ENCODE peak calls at places on chromosomes 5 and 9, in seven cellular contexts. K, A, H, Y, W, R and V are unnamed samples.

GRCh38 chr9:8644571-8644970 is 845.0 kb upstream of the DMAC1 start:
- DNase-seq in K (no peak), A (no peak), H (no peak), Y (no peak), W (no peak), R (no peak), V (no peak)

GRCh38 chr9:80619356-80619755 is 1047.6 kb downstream of the TLE4 start:
- DNase-seq in K (no peak), A (no peak), H (no peak), Y (no peak), W (no peak), R (no peak), V (no peak)

GRCh38 chr5:34923694-34924461 is 5.5 kb upstream of the DNAJC21 start:
- DNase-seq in K (peak), A (no peak), H (no peak), Y (no peak), W (peak), R (no peak), V (no peak)

GRCh38 chr5:82150562-82150961 is 127.6 kb downstream of the RPS23 start:
- DNase-seq in K (no peak), A (no peak), H (no peak), Y (peak), W (no peak), R (no peak), V (peak)

GRCh38 chr5:134091626-134092121 is 22.8 kb upstream of the TCF7 start:
- DNase-seq in K (no peak), A (peak), H (no peak), Y (no peak), W (no peak), R (no peak), V (no peak)

GRCh38 chr9:134759913-134760312 is 118.3 kb downstream of the COL5A1 start:
- DNase-seq in K (no peak), A (no peak), H (no peak), Y (no peak), W (no peak), R (no peak), V (no peak)

GRCh38 chr9:87607859-87608258 is 110.2 kb downstream of the DAPK1 start:
- DNase-seq in K (peak), A (no peak), H (no peak), Y (no peak), W (no peak), R (no peak), V (no peak)

GRCh38 chr5:132180134-132180745 is 47.4 kb downstream of the P4HA2 start:
- DNase-seq in K (peak), A (no peak), H (no peak), Y (no peak), W (peak), R (no peak), V (no peak)

GRCh38 chr5:113274836-113275414 is 159.9 kb downstream of the TSSK1B start:
- DNase-seq in K (peak), A (no peak), H (no peak), Y (no peak), W (no peak), R (no peak), V (peak)

GRCh38 chr9:38024036-38024681 is 44.9 kb downstream of the SHB start:
- DNase-seq in K (no peak), A (no peak), H (no peak), Y (peak), W (no peak), R (no peak), V (no peak)

GRCh38 chr5:146813748-146814147 is 64.8 kb downstream of the PPP2R2B start:
- DNase-seq in K (no peak), A (no peak), H (no peak), Y (no peak), W (no peak), R (no peak), V (no peak)

GRCh38 chr9:124313940-124314339 is 56.2 kb downstream of the NEK6 start:
- DNase-seq in K (no peak), A (no peak), H (no peak), Y (no peak), W (no peak), R (no peak), V (no peak)

GRCh38 chr9:83754383-83754977 is 46.7 kb upstream of the UBQLN1 start:
- DNase-seq in K (no peak), A (no peak), H (no peak), Y (no peak), W (no peak), R (no peak), V (no peak)

GRCh38 chr9:116713266-116713665 is 26.2 kb downstream of the TRIM32 start:
- DNase-seq in K (no peak), A (no peak), H (no peak), Y (no peak), W (no peak), R (no peak), V (no peak)

GRCh38 chr5:34509392-34509791 is 146.7 kb upstream of the RAI14 start:
- DNase-seq in K (no peak), A (no peak), H (no peak), Y (no peak), W (no peak), R (no peak), V (no peak)

GRCh38 chr5:173823274-173823644 is 64.9 kb upstream of the CPEB4 start:
- DNase-seq in K (no peak), A (no peak), H (no peak), Y (no peak), W (no peak), R (no peak), V (no peak)

GRCh38 chr5:126917918-126918623 is 112.3 kb downstream of the MARCHF3 start:
- DNase-seq in K (peak), A (no peak), H (no peak), Y (no peak), W (no peak), R (no peak), V (no peak)

GRCh38 chr5:134271059-134271458 is 45.2 kb upstream of the PPP2CA start:
- DNase-seq in K (no peak), A (no peak), H (no peak), Y (no peak), W (no peak), R (peak), V (no peak)

GRCh38 chr9:95030344-95030743 is 287.2 kb downstream of the FANCC start:
- DNase-seq in K (no peak), A (no peak), H (no peak), Y (no peak), W (no peak), R (no peak), V (no peak)

GRCh38 chr9:81625969-81626368 is 63.4 kb downstream of the TLE1 start:
- DNase-seq in K (no peak), A (no peak), H (no peak), Y (no peak), W (no peak), R (no peak), V (no peak)

GRCh38 chr9:72996684-72997314 is 43.9 kb upstream of the ALDH1A1 start:
- DNase-seq in K (no peak), A (no peak), H (no peak), Y (no peak), W (no peak), R (no peak), V (no peak)

GRCh38 chr9:86329649-86330048 is 24.6 kb downstream of the TUT7 start:
- DNase-seq in K (no peak), A (no peak), H (no peak), Y (no peak), W (no peak), R (no peak), V (no peak)

GRCh38 chr9:34522091-34522887 is 501 bp downstream of the ENHO start:
- DNase-seq in K (no peak), A (no peak), H (no peak), Y (no peak), W (no peak), R (no peak), V (no peak)

GRCh38 chr9:37604296-37604695 is 11.9 kb upstream of the TOMM5 start:
- DNase-seq in K (no peak), A (no peak), H (no peak), Y (no peak), W (no peak), R (no peak), V (no peak)

GRCh38 chr5:175557778-175558177 is 79.4 kb downstream of the SFXN1 start:
- DNase-seq in K (no peak), A (no peak), H (no peak), Y (no peak), W (no peak), R (no peak), V (no peak)

GRCh38 chr9:88998911-88999310 is 7.6 kb downstream of the S1PR3 start:
- DNase-seq in K (peak), A (peak), H (no peak), Y (peak), W (no peak), R (no peak), V (no peak)
- H3K27ac ChIP-seq in K (no peak), A (peak), H (no peak), Y (no peak), W (no peak), R (peak), V (no peak)

DNA sequence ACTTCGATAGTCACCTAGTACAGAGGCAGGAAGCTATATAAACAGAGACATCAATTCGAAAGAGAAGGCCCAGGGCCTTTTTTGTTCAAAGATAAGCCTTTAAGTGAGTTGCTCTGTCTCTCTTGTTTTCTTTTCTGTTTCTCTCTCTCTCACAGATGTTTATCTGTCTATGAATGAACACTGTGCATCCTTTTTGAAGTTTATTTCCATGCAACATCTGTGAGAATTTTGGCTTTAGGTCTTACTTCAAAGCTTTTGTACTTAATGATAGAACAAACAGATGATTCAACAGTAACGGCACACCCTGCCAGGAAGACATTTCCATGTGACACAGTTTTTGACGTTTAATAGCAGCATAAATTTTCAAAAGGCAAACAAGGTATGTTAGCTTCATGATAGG is 1413.1 kb upstream of the CDH6 start:
- DNase-seq in K (no peak), A (no peak), H (no peak), Y (no peak), W (no peak), R (no peak), V (no peak)
- H3K27ac ChIP-seq in K (no peak), A (no peak), H (no peak), Y (no peak), W (no peak), R (no peak), V (no peak)

GRCh38 chr5:19777363-19777762 is 210.6 kb downstream of the CDH18 start:
- DNase-seq in K (no peak), A (no peak), H (no peak), Y (no peak), W (no peak), R (no peak), V (no peak)
- H3K27ac ChIP-seq in K (no peak), A (no peak), H (no peak), Y (no peak), W (no peak), R (no peak), V (no peak)

GRCh38 chr5:55986931-55987330 is 7.8 kb downstream of the IL6ST start:
- DNase-seq in K (no peak), A (no peak), H (no peak), Y (no peak), W (no peak), R (no peak), V (no peak)
- H3K27ac ChIP-seq in K (no peak), A (no peak), H (no peak), Y (no peak), W (no peak), R (no peak), V (no peak)

DNA sequence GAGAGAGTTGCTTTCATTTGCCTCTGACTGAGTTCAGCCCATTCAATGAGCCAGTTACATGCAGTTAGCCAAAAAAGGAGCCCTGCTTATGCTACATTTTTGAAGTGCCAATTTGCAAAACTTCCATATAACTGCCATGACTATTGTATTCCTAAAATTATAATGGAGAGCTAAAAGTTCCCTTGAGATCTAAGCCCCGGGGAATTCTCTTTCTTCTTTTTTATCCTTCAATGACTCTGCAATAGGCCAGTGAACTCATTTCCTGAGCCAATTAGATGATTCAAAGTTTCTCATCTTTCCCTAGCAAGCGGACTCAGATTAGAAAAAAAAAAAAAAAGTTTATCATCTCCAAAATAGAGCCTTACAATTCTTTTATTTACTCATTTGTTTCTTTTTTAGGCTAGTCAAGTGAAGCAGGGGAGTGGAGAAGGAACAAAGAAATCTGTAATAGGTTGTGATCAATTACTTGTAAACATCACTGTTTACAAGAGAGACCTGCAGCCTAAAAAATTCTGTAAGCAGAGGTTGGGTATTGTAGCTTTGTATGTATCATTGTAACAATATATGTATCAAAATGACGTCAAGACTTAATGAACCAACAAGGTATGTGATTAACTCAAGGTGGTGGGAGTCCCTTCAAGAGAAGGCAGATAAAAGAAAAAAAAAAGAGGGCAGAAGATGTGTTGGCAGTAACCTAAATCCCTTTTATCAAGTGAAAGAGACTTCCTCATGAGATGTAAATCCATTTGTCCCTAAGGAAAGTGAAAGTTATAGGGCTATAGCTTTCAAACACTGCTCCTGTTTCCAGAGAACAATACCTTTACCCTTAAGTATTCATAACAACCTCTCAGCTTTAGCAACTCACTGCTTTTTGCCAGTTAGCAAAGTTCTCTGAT is 48.7 kb upstream of the HOMER1 start:
- DNase-seq in K (no peak), A (no peak), H (no peak), Y (no peak), W (no peak), R (no peak), V (no peak)
- H3K27ac ChIP-seq in K (no peak), A (no peak), H (no peak), Y (peak), W (no peak), R (no peak), V (no peak)

GRCh38 chr9:90799271-90799860 is 2.3 kb upstream of the SYK start:
- DNase-seq in K (no peak), A (no peak), H (no peak), Y (no peak), W (no peak), R (no peak), V (no peak)
- H3K27ac ChIP-seq in K (no peak), A (peak), H (no peak), Y (no peak), W (no peak), R (no peak), V (no peak)